ENCODE peak calls at places on chromosomes 13 and 19, in four cellular contexts. One of them, this sample, is unnamed.

GRCh38 chr19:43724896-43725295 is 9.0 kb downstream of the IRGC start:
- DNase-seq in GM12878: no peak
- DNase-seq in K562: no peak
- DNase-seq in HepG2: no peak
- DNase-seq in this sample: no peak

GRCh38 chr13:36526897-36527296 is 94.6 kb downstream of the CCNA1 start:
- DNase-seq in GM12878: no peak
- DNase-seq in K562: no peak
- DNase-seq in HepG2: no peak
- DNase-seq in this sample: no peak

GRCh38 chr19:41323023-41323422 is 13.1 kb downstream of the CCDC97 start:
- DNase-seq in GM12878: no peak
- DNase-seq in K562: no peak
- DNase-seq in HepG2: no peak
- DNase-seq in this sample: no peak

GRCh38 chr13:108855737-108856387 is 226.5 kb downstream of the MYO16 start:
- DNase-seq in GM12878: no peak
- DNase-seq in K562: no peak
- DNase-seq in HepG2: no peak
- DNase-seq in this sample: no peak

GRCh38 chr13:74097116-74097515 is 37.1 kb downstream of the KLF12 start:
- DNase-seq in GM12878: no peak
- DNase-seq in K562: no peak
- DNase-seq in HepG2: no peak
- DNase-seq in this sample: no peak

GRCh38 chr19:49999371-50000010 is 25.7 kb downstream of the VRK3 start:
- DNase-seq in GM12878: no peak
- DNase-seq in K562: no peak
- DNase-seq in HepG2: no peak
- DNase-seq in this sample: no peak

GRCh38 chr19:912181-913079 is 589 bp downstream of the R3HDM4 start:
- DNase-seq in GM12878: no peak
- DNase-seq in K562: peak
- DNase-seq in HepG2: no peak
- DNase-seq in this sample: no peak

GRCh38 chr13:78586706-78587105 is 16.6 kb downstream of the POU4F1 start:
- DNase-seq in GM12878: no peak
- DNase-seq in K562: peak
- DNase-seq in HepG2: no peak
- DNase-seq in this sample: peak

GRCh38 chr19:51971624-51972023 is 15.0 kb downstream of the ZNF350 start:
- DNase-seq in GM12878: no peak
- DNase-seq in K562: peak
- DNase-seq in HepG2: no peak
- DNase-seq in this sample: no peak

GRCh38 chr13:27038323-27038722 is 133.3 kb downstream of the USP12 start:
- DNase-seq in GM12878: no peak
- DNase-seq in K562: no peak
- DNase-seq in HepG2: no peak
- DNase-seq in this sample: no peak

GRCh38 chr13:34208326-34208725 is 390.4 kb downstream of the RFC3 start:
- DNase-seq in GM12878: no peak
- DNase-seq in K562: no peak
- DNase-seq in HepG2: no peak
- DNase-seq in this sample: no peak

GRCh38 chr13:95588721-95589120 is 36.2 kb downstream of the CLDN10 start:
- DNase-seq in GM12878: no peak
- DNase-seq in K562: no peak
- DNase-seq in HepG2: no peak
- DNase-seq in this sample: no peak

GRCh38 chr13:46521921-46522691 is 30.9 kb upstream of the LRCH1 start:
- DNase-seq in GM12878: no peak
- DNase-seq in K562: no peak
- DNase-seq in HepG2: no peak
- DNase-seq in this sample: no peak

GRCh38 chr13:48050550-48050949 is 13.0 kb downstream of the NUDT15 start:
- DNase-seq in GM12878: no peak
- DNase-seq in K562: no peak
- DNase-seq in HepG2: no peak
- DNase-seq in this sample: no peak

GRCh38 chr19:50882188-50882587 is 8.9 kb downstream of the KLK2 start:
- DNase-seq in GM12878: no peak
- DNase-seq in K562: peak
- DNase-seq in HepG2: no peak
- DNase-seq in this sample: no peak

GRCh38 chr13:91406619-91407018 is 8.2 kb downstream of the GPC5 start:
- DNase-seq in GM12878: no peak
- DNase-seq in K562: peak
- DNase-seq in HepG2: peak
- DNase-seq in this sample: peak

GRCh38 chr19:3060852-3061182 is 1.5 kb downstream of the TLE5 start:
- DNase-seq in GM12878: no peak
- DNase-seq in K562: no peak
- DNase-seq in HepG2: no peak
- DNase-seq in this sample: no peak

GRCh38 chr19:3062165-3063105 is at the start of gene TLE5:
- DNase-seq in GM12878: no peak
- DNase-seq in K562: peak
- DNase-seq in HepG2: peak
- DNase-seq in this sample: no peak

GRCh38 chr19:3059653-3060052 is 2.6 kb downstream of the TLE5 start:
- DNase-seq in GM12878: no peak
- DNase-seq in K562: no peak
- DNase-seq in HepG2: no peak
- DNase-seq in this sample: no peak

GRCh38 chr19:3064011-3064330 is 1.7 kb upstream of the TLE5 start:
- DNase-seq in GM12878: no peak
- DNase-seq in K562: no peak
- DNase-seq in HepG2: no peak
- DNase-seq in this sample: no peak

DNA sequence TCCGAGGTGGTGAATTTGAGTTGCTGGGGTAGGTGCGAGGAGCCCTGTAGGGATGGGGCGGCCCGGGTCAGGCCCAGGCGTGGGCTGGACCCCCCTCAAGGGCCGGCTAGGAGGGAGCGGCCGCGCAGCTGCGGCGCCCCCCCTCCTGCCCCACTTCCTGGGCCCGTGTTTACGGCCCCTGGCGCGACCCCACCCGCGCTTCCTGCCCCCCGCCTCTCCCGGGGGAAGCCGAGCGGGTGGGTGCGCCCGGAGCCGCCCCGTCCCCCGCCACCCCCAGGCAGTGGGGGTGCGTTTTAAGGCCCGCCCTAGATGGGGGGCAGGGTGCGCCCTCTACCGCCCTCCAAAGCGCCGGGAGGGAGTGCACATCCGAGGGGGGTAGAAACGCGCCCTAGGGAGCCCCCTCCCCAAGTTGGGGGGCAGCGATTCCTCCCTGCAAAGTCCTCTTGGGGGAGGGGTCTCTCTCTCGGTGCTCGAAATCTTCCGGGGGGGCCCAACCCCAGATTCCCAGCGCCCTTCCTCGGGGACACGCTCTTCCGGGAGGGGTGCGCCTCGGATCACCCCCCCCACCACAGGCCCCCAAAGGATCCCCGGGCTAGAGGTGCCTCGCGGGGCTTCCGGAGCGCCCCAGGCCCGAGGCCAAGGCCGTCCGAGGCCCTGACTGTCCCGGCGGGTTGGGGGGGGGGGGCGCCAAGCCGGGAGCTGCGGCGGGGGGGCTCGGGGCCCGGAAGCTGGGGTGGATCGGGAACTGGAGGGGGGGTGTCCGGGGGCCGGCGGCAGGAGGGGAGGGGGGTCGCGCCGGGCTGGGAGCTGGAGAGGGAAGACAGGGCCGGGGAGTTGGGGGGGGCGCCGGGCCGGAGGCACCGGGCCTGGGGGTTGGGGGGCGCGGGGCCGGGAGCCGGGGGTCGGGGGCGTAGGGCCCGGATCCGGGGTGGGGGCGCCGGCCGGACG is 807 bp downstream of the TLE5 start:
- DNase-seq in GM12878: no peak
- DNase-seq in K562: peak
- DNase-seq in HepG2: no peak
- DNase-seq in this sample: no peak
- TF ChIP-seq NR2C2 in GM12878: no peak
- TF ChIP-seq NR2C2 in K562: no peak
- TF ChIP-seq NR2C2 in HepG2: no peak
- TF ChIP-seq NR2C2 in this sample: no peak

DNA sequence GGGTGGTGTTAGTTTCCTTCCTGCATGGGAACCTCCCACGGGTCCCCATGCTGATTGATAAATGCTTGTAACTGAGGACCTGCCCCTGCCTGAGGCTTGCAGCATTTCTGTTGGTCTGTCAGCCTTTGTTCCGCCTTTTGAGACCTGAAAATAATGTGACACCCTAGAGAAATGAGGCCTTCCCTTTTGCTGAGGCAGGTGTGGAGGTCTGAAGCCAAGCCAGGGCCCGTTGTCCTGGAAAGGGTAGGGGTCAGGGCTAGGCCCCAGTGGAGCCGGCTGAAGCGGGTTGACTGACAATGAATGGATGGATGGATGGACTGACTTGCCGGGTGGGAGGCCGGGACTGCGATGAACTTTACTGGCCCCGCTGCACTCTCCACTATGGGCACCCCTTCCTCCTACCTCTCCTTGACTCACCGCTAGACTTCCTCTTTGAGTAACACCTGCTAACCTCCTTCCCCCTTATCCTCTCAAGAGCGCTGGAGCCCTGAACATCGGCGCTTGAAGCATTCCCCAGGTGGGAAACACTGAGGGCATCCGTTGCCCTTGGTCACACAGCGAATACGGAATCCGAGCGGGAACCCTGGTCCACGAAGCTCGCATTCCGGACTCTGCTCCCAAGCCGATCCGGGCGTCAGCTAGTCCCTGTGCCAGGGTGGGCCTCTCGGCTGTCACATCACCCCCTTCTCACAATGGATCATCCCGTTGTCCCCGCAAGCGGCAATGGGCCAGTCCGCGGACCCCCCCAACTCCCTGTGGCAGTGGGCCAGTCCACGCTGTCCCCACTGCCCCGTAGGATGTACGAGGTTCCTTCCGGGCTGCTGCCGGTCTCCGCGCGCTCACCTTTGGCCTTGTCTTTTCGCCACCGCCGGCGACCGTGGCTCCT is 4.4 kb downstream of the LIPE start:
- DNase-seq in GM12878: no peak
- DNase-seq in K562: no peak
- DNase-seq in HepG2: peak
- DNase-seq in this sample: peak
- TF ChIP-seq NR2C2 in GM12878: no peak
- TF ChIP-seq NR2C2 in K562: no peak
- TF ChIP-seq NR2C2 in HepG2: no peak
- TF ChIP-seq NR2C2 in this sample: no peak

DNA sequence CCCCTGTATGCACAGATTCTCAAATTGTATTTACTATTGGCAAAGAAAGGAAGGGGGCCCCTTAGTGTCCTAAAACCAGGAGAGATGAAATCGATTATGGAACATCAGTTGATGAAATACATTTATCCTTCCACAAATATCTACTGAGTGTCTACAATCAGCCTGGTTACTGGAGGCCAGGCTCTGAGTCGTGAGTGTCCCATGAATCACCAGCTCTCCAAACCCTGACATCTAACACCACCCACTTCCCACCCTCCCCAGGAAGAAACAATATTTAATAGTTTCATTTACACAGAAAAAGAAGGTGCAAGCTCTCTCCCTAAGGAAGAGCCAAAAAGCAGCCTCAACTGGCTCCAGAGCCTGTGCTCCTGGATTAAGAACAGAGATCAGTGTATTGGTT is 25.2 kb downstream of the KCTD15 start:
- DNase-seq in GM12878: no peak
- DNase-seq in K562: no peak
- DNase-seq in HepG2: no peak
- DNase-seq in this sample: no peak
- TF ChIP-seq NR2C2 in GM12878: no peak
- TF ChIP-seq NR2C2 in K562: no peak
- TF ChIP-seq NR2C2 in HepG2: no peak
- TF ChIP-seq NR2C2 in this sample: no peak

DNA sequence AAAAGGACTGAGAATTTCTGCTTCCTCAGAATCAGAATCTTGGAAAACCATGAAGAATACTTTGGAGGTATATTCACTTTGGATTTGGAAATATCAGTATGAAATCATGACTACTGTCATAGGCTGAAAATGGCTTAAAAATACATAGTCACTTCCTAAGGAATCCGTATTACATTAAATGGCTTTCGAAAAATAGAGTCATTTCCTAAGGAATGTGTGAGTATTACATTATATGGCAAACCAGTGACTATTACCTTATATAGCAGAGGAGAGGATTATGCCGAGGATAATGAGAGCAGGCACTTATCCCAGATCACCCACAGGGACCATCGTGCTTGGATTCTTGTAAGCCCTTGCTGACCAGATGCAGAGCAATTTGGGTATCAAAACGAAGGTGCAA is 1471.8 kb downstream of the EFNB2 start:
- DNase-seq in GM12878: no peak
- DNase-seq in K562: no peak
- DNase-seq in HepG2: no peak
- DNase-seq in this sample: no peak
- TF ChIP-seq NR2C2 in GM12878: no peak
- TF ChIP-seq NR2C2 in K562: no peak
- TF ChIP-seq NR2C2 in HepG2: no peak
- TF ChIP-seq NR2C2 in this sample: no peak

GRCh38 chr13:42907745-42908144 is 84.3 kb downstream of the EPSTI1 start:
- DNase-seq in GM12878: no peak
- DNase-seq in K562: no peak
- DNase-seq in HepG2: no peak
- DNase-seq in this sample: no peak
- TF ChIP-seq NR2C2 in GM12878: no peak
- TF ChIP-seq NR2C2 in K562: no peak
- TF ChIP-seq NR2C2 in HepG2: no peak
- TF ChIP-seq NR2C2 in this sample: no peak

GRCh38 chr19:30111051-30111450 is 169.0 kb downstream of the URI1 start:
- DNase-seq in GM12878: no peak
- DNase-seq in K562: no peak
- DNase-seq in HepG2: no peak
- DNase-seq in this sample: no peak
- TF ChIP-seq NR2C2 in GM12878: no peak
- TF ChIP-seq NR2C2 in K562: no peak
- TF ChIP-seq NR2C2 in HepG2: no peak
- TF ChIP-seq NR2C2 in this sample: no peak

GRCh38 chr19:46913852-46914430 is 53.1 kb downstream of the ARHGAP35 start:
- DNase-seq in GM12878: peak
- DNase-seq in K562: peak
- DNase-seq in HepG2: no peak
- DNase-seq in this sample: no peak
- TF ChIP-seq NR2C2 in GM12878: no peak
- TF ChIP-seq NR2C2 in K562: no peak
- TF ChIP-seq NR2C2 in HepG2: no peak
- TF ChIP-seq NR2C2 in this sample: no peak

GRCh38 chr13:25503856-25504255 is 132.1 kb downstream of the ATP8A2 start:
- DNase-seq in GM12878: no peak
- DNase-seq in K562: no peak
- DNase-seq in HepG2: no peak
- DNase-seq in this sample: no peak

GRCh38 chr13:25501231-25501630 is 129.5 kb downstream of the ATP8A2 start:
- DNase-seq in GM12878: no peak
- DNase-seq in K562: no peak
- DNase-seq in HepG2: no peak
- DNase-seq in this sample: no peak

DNA sequence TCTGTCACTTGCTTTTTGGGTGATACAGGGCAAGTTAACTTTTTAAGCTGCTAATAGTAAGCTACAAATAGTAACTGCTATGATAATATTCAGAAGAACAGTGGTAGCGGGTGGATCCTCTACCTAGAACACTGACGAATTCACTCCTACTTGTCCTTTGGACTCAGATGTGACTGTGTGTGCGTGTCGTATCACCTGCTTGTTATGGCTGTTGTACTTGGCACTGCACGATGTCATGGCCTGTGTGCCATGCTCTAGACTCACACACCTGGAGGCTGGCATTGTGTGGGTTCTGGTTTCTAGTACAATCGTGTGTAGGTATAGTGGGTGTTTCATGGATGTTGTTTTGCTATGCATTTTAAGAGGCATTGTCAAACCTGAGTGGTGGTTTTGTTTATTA is 130.8 kb downstream of the ATP8A2 start:
- DNase-seq in GM12878: no peak
- DNase-seq in K562: no peak
- DNase-seq in HepG2: no peak
- DNase-seq in this sample: no peak
- TF ChIP-seq NR2C2 in GM12878: no peak
- TF ChIP-seq NR2C2 in K562: no peak
- TF ChIP-seq NR2C2 in HepG2: no peak
- TF ChIP-seq NR2C2 in this sample: no peak

This sample was measured in WTC11.